ENCODE peak calls at places on chromosomes 13 and 19, in eight cellular contexts. One of them, this sample, is unnamed.

GRCh38 chr19:4144666-4145261 is 8.7 kb upstream of the CREB3L3 start:
- ATAC-seq in lower lobe of right lung: no peak
- ATAC-seq in CD8-positive, alpha-beta T cell: no peak
- ATAC-seq in activated CD8-positive, alpha-beta T cell treated with anti-CD3 and anti-CD28 coated beads for 36 hours: no peak
- ATAC-seq in stimulated activated naive CD8-positive, alpha-beta T cell treated with anti-CD3 and anti-CD28 coated beads, Interleukin-15, Interleukin-2, amounts not matched to agents 100 U/mL and 50 U/mL, for 24 hours: no peak
- ATAC-seq in activated CD4-positive, CD25-positive, alpha-beta regulatory T cell treated with anti-CD3 and anti-CD28 coated beads, Interleukin-2, amount 50 U/mL, for 24 hours: no peak
- ATAC-seq in mucosa of descending colon: peak; percentile 59
- ATAC-seq in T-cell: no peak
- ATAC-seq in this sample: no peak

GRCh38 chr13:37316935-37317334 is 211.5 kb upstream of the CSNK1A1L start:
- ATAC-seq in lower lobe of right lung: no peak
- ATAC-seq in CD8-positive, alpha-beta T cell: no peak
- ATAC-seq in activated CD8-positive, alpha-beta T cell treated with anti-CD3 and anti-CD28 coated beads for 36 hours: no peak
- ATAC-seq in stimulated activated naive CD8-positive, alpha-beta T cell treated with anti-CD3 and anti-CD28 coated beads, Interleukin-15, Interleukin-2, amounts not matched to agents 100 U/mL and 50 U/mL, for 24 hours: peak; percentile 23
- ATAC-seq in activated CD4-positive, CD25-positive, alpha-beta regulatory T cell treated with anti-CD3 and anti-CD28 coated beads, Interleukin-2, amount 50 U/mL, for 24 hours: no peak
- ATAC-seq in mucosa of descending colon: no peak
- ATAC-seq in T-cell: no peak
- ATAC-seq in this sample: no peak

GRCh38 chr19:29541473-29542253 is 15.9 kb downstream of the VSTM2B start:
- ATAC-seq in lower lobe of right lung: no peak
- ATAC-seq in CD8-positive, alpha-beta T cell: no peak
- ATAC-seq in activated CD8-positive, alpha-beta T cell treated with anti-CD3 and anti-CD28 coated beads for 36 hours: no peak
- ATAC-seq in stimulated activated naive CD8-positive, alpha-beta T cell treated with anti-CD3 and anti-CD28 coated beads, Interleukin-15, Interleukin-2, amounts not matched to agents 100 U/mL and 50 U/mL, for 24 hours: no peak
- ATAC-seq in activated CD4-positive, CD25-positive, alpha-beta regulatory T cell treated with anti-CD3 and anti-CD28 coated beads, Interleukin-2, amount 50 U/mL, for 24 hours: no peak
- ATAC-seq in mucosa of descending colon: no peak
- ATAC-seq in T-cell: no peak
- ATAC-seq in this sample: no peak

GRCh38 chr13:43042410-43042921 is 19.1 kb downstream of the DNAJC15 start:
- ATAC-seq in lower lobe of right lung: no peak
- ATAC-seq in CD8-positive, alpha-beta T cell: no peak
- ATAC-seq in activated CD8-positive, alpha-beta T cell treated with anti-CD3 and anti-CD28 coated beads for 36 hours: peak; percentile 73
- ATAC-seq in stimulated activated naive CD8-positive, alpha-beta T cell treated with anti-CD3 and anti-CD28 coated beads, Interleukin-15, Interleukin-2, amounts not matched to agents 100 U/mL and 50 U/mL, for 24 hours: peak; percentile 87
- ATAC-seq in activated CD4-positive, CD25-positive, alpha-beta regulatory T cell treated with anti-CD3 and anti-CD28 coated beads, Interleukin-2, amount 50 U/mL, for 24 hours: peak; percentile 27
- ATAC-seq in mucosa of descending colon: no peak
- ATAC-seq in T-cell: no peak
- ATAC-seq in this sample: no peak

GRCh38 chr19:44696939-44697669 is 1.8 kb upstream of the CEACAM16 start:
- ATAC-seq in lower lobe of right lung: peak; percentile 61
- ATAC-seq in CD8-positive, alpha-beta T cell: no peak
- ATAC-seq in activated CD8-positive, alpha-beta T cell treated with anti-CD3 and anti-CD28 coated beads for 36 hours: no peak
- ATAC-seq in stimulated activated naive CD8-positive, alpha-beta T cell treated with anti-CD3 and anti-CD28 coated beads, Interleukin-15, Interleukin-2, amounts not matched to agents 100 U/mL and 50 U/mL, for 24 hours: no peak
- ATAC-seq in activated CD4-positive, CD25-positive, alpha-beta regulatory T cell treated with anti-CD3 and anti-CD28 coated beads, Interleukin-2, amount 50 U/mL, for 24 hours: no peak
- ATAC-seq in mucosa of descending colon: no peak
- ATAC-seq in T-cell: no peak
- ATAC-seq in this sample: no peak

GRCh38 chr13:32022292-32022691 is 9.3 kb upstream of the FRY start:
- ATAC-seq in lower lobe of right lung: peak; percentile 59
- ATAC-seq in CD8-positive, alpha-beta T cell: no peak
- ATAC-seq in activated CD8-positive, alpha-beta T cell treated with anti-CD3 and anti-CD28 coated beads for 36 hours: no peak
- ATAC-seq in stimulated activated naive CD8-positive, alpha-beta T cell treated with anti-CD3 and anti-CD28 coated beads, Interleukin-15, Interleukin-2, amounts not matched to agents 100 U/mL and 50 U/mL, for 24 hours: no peak
- ATAC-seq in activated CD4-positive, CD25-positive, alpha-beta regulatory T cell treated with anti-CD3 and anti-CD28 coated beads, Interleukin-2, amount 50 U/mL, for 24 hours: no peak
- ATAC-seq in mucosa of descending colon: peak; percentile 17
- ATAC-seq in T-cell: no peak
- ATAC-seq in this sample: no peak

GRCh38 chr19:7191946-7192691 is 102.1 kb downstream of the INSR start:
- ATAC-seq in lower lobe of right lung: no peak
- ATAC-seq in CD8-positive, alpha-beta T cell: peak; percentile 67
- ATAC-seq in activated CD8-positive, alpha-beta T cell treated with anti-CD3 and anti-CD28 coated beads for 36 hours: peak; percentile 52
- ATAC-seq in stimulated activated naive CD8-positive, alpha-beta T cell treated with anti-CD3 and anti-CD28 coated beads, Interleukin-15, Interleukin-2, amounts not matched to agents 100 U/mL and 50 U/mL, for 24 hours: peak; percentile 54
- ATAC-seq in activated CD4-positive, CD25-positive, alpha-beta regulatory T cell treated with anti-CD3 and anti-CD28 coated beads, Interleukin-2, amount 50 U/mL, for 24 hours: peak; percentile 62
- ATAC-seq in mucosa of descending colon: no peak
- ATAC-seq in T-cell: peak; percentile 84
- ATAC-seq in this sample: no peak

GRCh38 chr13:77946522-77946921 is 27.9 kb upstream of the EDNRB start:
- ATAC-seq in lower lobe of right lung: no peak
- ATAC-seq in CD8-positive, alpha-beta T cell: no peak
- ATAC-seq in activated CD8-positive, alpha-beta T cell treated with anti-CD3 and anti-CD28 coated beads for 36 hours: no peak
- ATAC-seq in stimulated activated naive CD8-positive, alpha-beta T cell treated with anti-CD3 and anti-CD28 coated beads, Interleukin-15, Interleukin-2, amounts not matched to agents 100 U/mL and 50 U/mL, for 24 hours: no peak
- ATAC-seq in activated CD4-positive, CD25-positive, alpha-beta regulatory T cell treated with anti-CD3 and anti-CD28 coated beads, Interleukin-2, amount 50 U/mL, for 24 hours: no peak
- ATAC-seq in mucosa of descending colon: no peak
- ATAC-seq in T-cell: no peak
- ATAC-seq in this sample: no peak

GRCh38 chr13:51811046-51811445 is 7.1 kb upstream of the DHRS12 start:
- ATAC-seq in lower lobe of right lung: no peak
- ATAC-seq in CD8-positive, alpha-beta T cell: no peak
- ATAC-seq in activated CD8-positive, alpha-beta T cell treated with anti-CD3 and anti-CD28 coated beads for 36 hours: no peak
- ATAC-seq in stimulated activated naive CD8-positive, alpha-beta T cell treated with anti-CD3 and anti-CD28 coated beads, Interleukin-15, Interleukin-2, amounts not matched to agents 100 U/mL and 50 U/mL, for 24 hours: no peak
- ATAC-seq in activated CD4-positive, CD25-positive, alpha-beta regulatory T cell treated with anti-CD3 and anti-CD28 coated beads, Interleukin-2, amount 50 U/mL, for 24 hours: no peak
- ATAC-seq in mucosa of descending colon: no peak
- ATAC-seq in T-cell: no peak
- ATAC-seq in this sample: no peak

GRCh38 chr19:42261763-42262162 is 6.8 kb upstream of the ERF start:
- ATAC-seq in lower lobe of right lung: no peak
- ATAC-seq in CD8-positive, alpha-beta T cell: no peak
- ATAC-seq in activated CD8-positive, alpha-beta T cell treated with anti-CD3 and anti-CD28 coated beads for 36 hours: peak; percentile 84
- ATAC-seq in stimulated activated naive CD8-positive, alpha-beta T cell treated with anti-CD3 and anti-CD28 coated beads, Interleukin-15, Interleukin-2, amounts not matched to agents 100 U/mL and 50 U/mL, for 24 hours: peak; percentile 72
- ATAC-seq in activated CD4-positive, CD25-positive, alpha-beta regulatory T cell treated with anti-CD3 and anti-CD28 coated beads, Interleukin-2, amount 50 U/mL, for 24 hours: peak; percentile 27
- ATAC-seq in mucosa of descending colon: no peak
- ATAC-seq in T-cell: no peak
- ATAC-seq in this sample: no peak

GRCh38 chr13:102872531-102872930 is 26.7 kb downstream of the ERCC5 start:
- ATAC-seq in lower lobe of right lung: no peak
- ATAC-seq in CD8-positive, alpha-beta T cell: no peak
- ATAC-seq in activated CD8-positive, alpha-beta T cell treated with anti-CD3 and anti-CD28 coated beads for 36 hours: no peak
- ATAC-seq in stimulated activated naive CD8-positive, alpha-beta T cell treated with anti-CD3 and anti-CD28 coated beads, Interleukin-15, Interleukin-2, amounts not matched to agents 100 U/mL and 50 U/mL, for 24 hours: no peak
- ATAC-seq in activated CD4-positive, CD25-positive, alpha-beta regulatory T cell treated with anti-CD3 and anti-CD28 coated beads, Interleukin-2, amount 50 U/mL, for 24 hours: no peak
- ATAC-seq in mucosa of descending colon: no peak
- ATAC-seq in T-cell: no peak
- ATAC-seq in this sample: no peak

GRCh38 chr19:14441041-14441938 is 8.2 kb downstream of the PKN1 start:
- ATAC-seq in lower lobe of right lung: peak; percentile 2
- ATAC-seq in CD8-positive, alpha-beta T cell: no peak
- ATAC-seq in activated CD8-positive, alpha-beta T cell treated with anti-CD3 and anti-CD28 coated beads for 36 hours: no peak
- ATAC-seq in stimulated activated naive CD8-positive, alpha-beta T cell treated with anti-CD3 and anti-CD28 coated beads, Interleukin-15, Interleukin-2, amounts not matched to agents 100 U/mL and 50 U/mL, for 24 hours: no peak
- ATAC-seq in activated CD4-positive, CD25-positive, alpha-beta regulatory T cell treated with anti-CD3 and anti-CD28 coated beads, Interleukin-2, amount 50 U/mL, for 24 hours: no peak
- ATAC-seq in mucosa of descending colon: no peak
- ATAC-seq in T-cell: no peak
- ATAC-seq in this sample: no peak

GRCh38 chr19:16198363-16198636 is 589 bp downstream of the AP1M1 start:
- ATAC-seq in lower lobe of right lung: peak; percentile 27
- ATAC-seq in CD8-positive, alpha-beta T cell: no peak
- ATAC-seq in activated CD8-positive, alpha-beta T cell treated with anti-CD3 and anti-CD28 coated beads for 36 hours: no peak
- ATAC-seq in stimulated activated naive CD8-positive, alpha-beta T cell treated with anti-CD3 and anti-CD28 coated beads, Interleukin-15, Interleukin-2, amounts not matched to agents 100 U/mL and 50 U/mL, for 24 hours: no peak
- ATAC-seq in activated CD4-positive, CD25-positive, alpha-beta regulatory T cell treated with anti-CD3 and anti-CD28 coated beads, Interleukin-2, amount 50 U/mL, for 24 hours: no peak
- ATAC-seq in mucosa of descending colon: peak; percentile 24
- ATAC-seq in T-cell: no peak
- ATAC-seq in this sample: peak; percentile 1

GRCh38 chr13:26221721-26222522 is at the start of gene RNF6:
- ATAC-seq in lower lobe of right lung: peak; percentile 99
- ATAC-seq in CD8-positive, alpha-beta T cell: peak; percentile 92
- ATAC-seq in activated CD8-positive, alpha-beta T cell treated with anti-CD3 and anti-CD28 coated beads for 36 hours: peak; percentile 96
- ATAC-seq in stimulated activated naive CD8-positive, alpha-beta T cell treated with anti-CD3 and anti-CD28 coated beads, Interleukin-15, Interleukin-2, amounts not matched to agents 100 U/mL and 50 U/mL, for 24 hours: peak; percentile 98
- ATAC-seq in activated CD4-positive, CD25-positive, alpha-beta regulatory T cell treated with anti-CD3 and anti-CD28 coated beads, Interleukin-2, amount 50 U/mL, for 24 hours: peak; percentile 97
- ATAC-seq in mucosa of descending colon: peak; percentile 98
- ATAC-seq in T-cell: peak; percentile 95
- ATAC-seq in this sample: peak; percentile 99

GRCh38 chr19:1110809-1111640 is 7.2 kb downstream of the GPX4 start:
- ATAC-seq in lower lobe of right lung: no peak
- ATAC-seq in CD8-positive, alpha-beta T cell: no peak
- ATAC-seq in activated CD8-positive, alpha-beta T cell treated with anti-CD3 and anti-CD28 coated beads for 36 hours: no peak
- ATAC-seq in stimulated activated naive CD8-positive, alpha-beta T cell treated with anti-CD3 and anti-CD28 coated beads, Interleukin-15, Interleukin-2, amounts not matched to agents 100 U/mL and 50 U/mL, for 24 hours: no peak
- ATAC-seq in activated CD4-positive, CD25-positive, alpha-beta regulatory T cell treated with anti-CD3 and anti-CD28 coated beads, Interleukin-2, amount 50 U/mL, for 24 hours: no peak
- ATAC-seq in mucosa of descending colon: no peak
- ATAC-seq in T-cell: no peak
- ATAC-seq in this sample: no peak

GRCh38 chr19:40223135-40223822 is 3.2 kb downstream of the CCNP start:
- ATAC-seq in lower lobe of right lung: peak; percentile 9
- ATAC-seq in CD8-positive, alpha-beta T cell: no peak
- ATAC-seq in activated CD8-positive, alpha-beta T cell treated with anti-CD3 and anti-CD28 coated beads for 36 hours: no peak
- ATAC-seq in stimulated activated naive CD8-positive, alpha-beta T cell treated with anti-CD3 and anti-CD28 coated beads, Interleukin-15, Interleukin-2, amounts not matched to agents 100 U/mL and 50 U/mL, for 24 hours: no peak
- ATAC-seq in activated CD4-positive, CD25-positive, alpha-beta regulatory T cell treated with anti-CD3 and anti-CD28 coated beads, Interleukin-2, amount 50 U/mL, for 24 hours: no peak
- ATAC-seq in mucosa of descending colon: peak; percentile 72
- ATAC-seq in T-cell: peak; percentile 46
- ATAC-seq in this sample: peak; percentile 35

GRCh38 chr13:52903320-52903719 is 54.9 kb upstream of the PCDH8 start:
- ATAC-seq in lower lobe of right lung: no peak
- ATAC-seq in CD8-positive, alpha-beta T cell: no peak
- ATAC-seq in activated CD8-positive, alpha-beta T cell treated with anti-CD3 and anti-CD28 coated beads for 36 hours: no peak
- ATAC-seq in stimulated activated naive CD8-positive, alpha-beta T cell treated with anti-CD3 and anti-CD28 coated beads, Interleukin-15, Interleukin-2, amounts not matched to agents 100 U/mL and 50 U/mL, for 24 hours: no peak
- ATAC-seq in activated CD4-positive, CD25-positive, alpha-beta regulatory T cell treated with anti-CD3 and anti-CD28 coated beads, Interleukin-2, amount 50 U/mL, for 24 hours: no peak
- ATAC-seq in mucosa of descending colon: no peak
- ATAC-seq in T-cell: no peak
- ATAC-seq in this sample: no peak

GRCh38 chr13:41603917-41604316 is 146.6 kb downstream of the RGCC start:
- ATAC-seq in lower lobe of right lung: no peak
- ATAC-seq in CD8-positive, alpha-beta T cell: no peak
- ATAC-seq in activated CD8-positive, alpha-beta T cell treated with anti-CD3 and anti-CD28 coated beads for 36 hours: peak; percentile 20
- ATAC-seq in stimulated activated naive CD8-positive, alpha-beta T cell treated with anti-CD3 and anti-CD28 coated beads, Interleukin-15, Interleukin-2, amounts not matched to agents 100 U/mL and 50 U/mL, for 24 hours: no peak
- ATAC-seq in activated CD4-positive, CD25-positive, alpha-beta regulatory T cell treated with anti-CD3 and anti-CD28 coated beads, Interleukin-2, amount 50 U/mL, for 24 hours: peak; percentile 27
- ATAC-seq in mucosa of descending colon: no peak
- ATAC-seq in T-cell: no peak
- ATAC-seq in this sample: peak; percentile 75

GRCh38 chr19:17641181-17641580 is 47.0 kb downstream of the UNC13A start:
- ATAC-seq in lower lobe of right lung: no peak
- ATAC-seq in CD8-positive, alpha-beta T cell: no peak
- ATAC-seq in activated CD8-positive, alpha-beta T cell treated with anti-CD3 and anti-CD28 coated beads for 36 hours: no peak
- ATAC-seq in stimulated activated naive CD8-positive, alpha-beta T cell treated with anti-CD3 and anti-CD28 coated beads, Interleukin-15, Interleukin-2, amounts not matched to agents 100 U/mL and 50 U/mL, for 24 hours: no peak
- ATAC-seq in activated CD4-positive, CD25-positive, alpha-beta regulatory T cell treated with anti-CD3 and anti-CD28 coated beads, Interleukin-2, amount 50 U/mL, for 24 hours: no peak
- ATAC-seq in mucosa of descending colon: no peak
- ATAC-seq in T-cell: no peak
- ATAC-seq in this sample: no peak

GRCh38 chr19:18145391-18145999 is 7.5 kb upstream of the PIK3R2 start:
- ATAC-seq in lower lobe of right lung: no peak
- ATAC-seq in CD8-positive, alpha-beta T cell: no peak
- ATAC-seq in activated CD8-positive, alpha-beta T cell treated with anti-CD3 and anti-CD28 coated beads for 36 hours: no peak
- ATAC-seq in stimulated activated naive CD8-positive, alpha-beta T cell treated with anti-CD3 and anti-CD28 coated beads, Interleukin-15, Interleukin-2, amounts not matched to agents 100 U/mL and 50 U/mL, for 24 hours: no peak
- ATAC-seq in activated CD4-positive, CD25-positive, alpha-beta regulatory T cell treated with anti-CD3 and anti-CD28 coated beads, Interleukin-2, amount 50 U/mL, for 24 hours: no peak
- ATAC-seq in mucosa of descending colon: no peak
- ATAC-seq in T-cell: no peak
- ATAC-seq in this sample: no peak